ENCODE peak calls at places on chromosomes 3 and 15, in seven cellular contexts. A, Y, N, W, S, I and M are unnamed samples. For H3K27me3 and H3K4me1, the result is how much of the 10 kb centered on the place peaks cover.

GRCh38 chr15:79811406-79812405 is 85.1 kb downstream of the MTHFS start:
- DNase-seq in Y (peak), N (peak), A (no peak), S (no peak), I (peak), W (peak), M (peak)

GRCh38 chr15:65101418-65101890 is 13.5 kb downstream of the UBAP1L start:
- DNase-seq in Y (peak), N (peak), W (peak), S (peak), I (peak), A (peak), M (peak)

GRCh38 chr3:11434017-11434526 is 161.9 kb downstream of the ATG7 start:
- DNase-seq in W (peak), Y (peak), I (peak), N (peak), S (peak), A (peak), M (no peak)

GRCh38 chr15:70318594-70318993 is 220.9 kb upstream of the TLE3 start:
- DNase-seq in A (no peak), I (no peak), W (no peak), Y (no peak), N (no peak), S (peak), M (no peak)

GRCh38 chr15:57551717-57552677 is 39.7 kb upstream of the MYZAP start:
- DNase-seq in Y (peak), A (no peak), W (peak), N (no peak), I (no peak), S (no peak), M (no peak)

GRCh38 chr3:154430014-154430413 is at the start of gene GPR149:
- DNase-seq in W (no peak), N (no peak), I (no peak), A (no peak), S (no peak), Y (peak), M (no peak)

GRCh38 chr3:178677961-178678360 is 141.7 kb downstream of the KCNMB2 start:
- DNase-seq in Y (no peak), S (no peak), N (no peak), I (no peak), A (no peak), W (no peak), M (no peak)

GRCh38 chr3:119809249-119810017 is 27.5 kb downstream of the NR1I2 start:
- DNase-seq in A (no peak), Y (peak), S (no peak), I (no peak), W (no peak), N (no peak), M (peak)

GRCh38 chr3:109903100-109903499 is 565.8 kb upstream of the DPPA4 start:
- DNase-seq in Y (no peak), I (no peak), W (no peak), S (no peak), N (no peak), A (no peak), M (no peak)

GRCh38 chr3:161171639-161172552 is 49.2 kb upstream of the NMD3 start:
- DNase-seq in W (no peak), Y (peak), S (no peak), N (no peak), A (no peak), I (peak), M (no peak)

GRCh38 chr3:178097576-178097975 is 438.7 kb upstream of the KCNMB2 start:
- DNase-seq in Y (no peak), A (no peak), S (peak), I (peak), W (peak), N (no peak), M (no peak)

DNA sequence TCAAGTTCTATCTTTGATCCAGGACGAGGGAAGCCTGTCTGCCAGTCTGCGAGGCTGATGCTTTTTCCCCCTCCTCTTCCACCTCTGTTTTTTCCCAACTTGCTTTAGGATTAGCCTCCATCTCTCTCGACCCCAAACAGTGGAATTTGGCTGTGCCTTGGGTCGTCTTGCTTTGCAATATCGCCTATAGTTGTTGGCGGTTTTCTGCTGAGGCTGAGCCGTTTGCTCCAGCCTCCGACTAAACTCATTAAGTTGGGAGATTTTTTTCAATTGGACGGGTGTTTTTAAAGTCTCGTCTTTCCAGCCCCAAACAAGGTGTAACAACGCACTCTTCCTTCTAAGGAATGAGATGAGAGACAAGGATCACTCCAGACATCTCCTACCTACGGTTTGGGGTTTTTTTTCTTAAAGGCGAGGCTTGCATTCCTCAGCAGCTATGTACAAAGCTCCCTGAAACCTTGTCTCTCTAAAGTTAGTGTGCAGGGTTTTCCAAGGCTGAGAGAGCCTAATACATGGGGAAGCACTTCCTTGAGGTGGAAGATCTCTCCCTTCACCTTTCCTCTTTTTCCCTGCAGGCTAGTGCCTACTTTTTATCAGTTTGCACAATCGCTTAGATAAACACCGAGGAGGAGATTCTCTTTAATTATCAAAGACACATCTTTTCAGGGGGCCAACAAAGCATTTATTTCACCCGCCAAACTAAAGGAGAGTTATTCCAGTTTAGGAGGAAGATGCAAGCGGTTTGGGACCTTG is 4.7 kb upstream of the NR2F2 start:
- DNase-seq in I (no peak), N (no peak), Y (no peak), A (no peak), W (peak), S (no peak), M (no peak)
- H3K27me3 ChIP-seq in I (under half), N (under half), Y (under half), A (under half), W (under half), S (under half), M (under half)

GRCh38 chr3:66998899-66999235 is 760 bp downstream of the KBTBD8 start:
- DNase-seq in A (no peak), N (no peak), I (no peak), W (no peak), Y (no peak), S (no peak), M (no peak)

GRCh38 chr3:67001086-67001861 is 3.2 kb downstream of the KBTBD8 start:
- DNase-seq in N (no peak), Y (no peak), I (no peak), S (no peak), A (no peak), W (no peak), M (no peak)

GRCh38 chr3:67000006-67000405 is 1.9 kb downstream of the KBTBD8 start:
- DNase-seq in Y (no peak), W (peak), A (no peak), N (no peak), I (no peak), S (no peak), M (no peak)

GRCh38 chr3:66997560-66998074 is 490 bp upstream of the KBTBD8 start:
- DNase-seq in W (peak), S (peak), N (no peak), I (no peak), A (no peak), Y (peak), M (no peak)

GRCh38 chr3:66998075-66998898 is at the start of gene KBTBD8:
- DNase-seq in W (peak), Y (peak), S (peak), I (peak), A (peak), N (peak), M (peak)
- TF ChIP-seq POLR2A in W (peak), Y (no peak), S (peak), I (peak), A (peak), N (peak), M (peak)

GRCh38 chr3:152540120-152540519 is 271.4 kb downstream of the MBNL1 start:
- DNase-seq in S (no peak), N (no peak), W (no peak), I (no peak), Y (no peak), A (no peak), M (no peak)
- H3K4me1 ChIP-seq in S (under half), N (under half), W (under half), I (under half), Y (under half), A (under half), M (under half)

GRCh38 chr3:10317961-10318350 is 3.0 kb downstream of the SEC13 start:
- DNase-seq in A (no peak), Y (no peak), N (no peak), S (no peak), I (no peak), W (no peak), M (no peak)
- H3K27me3 ChIP-seq in A (under half), Y (under half), N (under half), S (under half), I (under half), W (under half), M (under half)

GRCh38 chr3:130111185-130111864 is 29.7 kb downstream of the ALG1L2 start:
- DNase-seq in A (peak), N (peak), I (peak), S (peak), W (peak), Y (peak), M (peak)
- TF ChIP-seq POLR2A in A (no peak), N (no peak), I (no peak), S (peak), W (no peak), Y (no peak), M (no peak)

GRCh38 chr3:189834462-189834861 is 203.3 kb downstream of the TP63 start:
- DNase-seq in Y (no peak), A (no peak), W (no peak), N (no peak), S (no peak), I (no peak), M (no peak)

GRCh38 chr3:189836795-189837194 is 205.6 kb downstream of the TP63 start:
- DNase-seq in S (no peak), W (no peak), I (no peak), Y (no peak), A (no peak), N (no peak), M (no peak)

GRCh38 chr3:189830401-189830800 is 199.2 kb downstream of the TP63 start:
- DNase-seq in W (no peak), S (no peak), Y (no peak), N (no peak), I (no peak), A (no peak), M (no peak)

GRCh38 chr3:189833996-189834395 is 202.8 kb downstream of the TP63 start:
- DNase-seq in Y (no peak), N (no peak), W (no peak), I (no peak), S (no peak), A (no peak), M (no peak)

GRCh38 chr3:189833266-189833665 is 202.1 kb downstream of the TP63 start:
- DNase-seq in N (no peak), W (no peak), A (no peak), S (no peak), Y (no peak), I (no peak), M (no peak)
- H3K4me1 ChIP-seq in N (under half), W (under half), A (under half), S (under half), Y (under half), I (under half), M (under half)

DNA sequence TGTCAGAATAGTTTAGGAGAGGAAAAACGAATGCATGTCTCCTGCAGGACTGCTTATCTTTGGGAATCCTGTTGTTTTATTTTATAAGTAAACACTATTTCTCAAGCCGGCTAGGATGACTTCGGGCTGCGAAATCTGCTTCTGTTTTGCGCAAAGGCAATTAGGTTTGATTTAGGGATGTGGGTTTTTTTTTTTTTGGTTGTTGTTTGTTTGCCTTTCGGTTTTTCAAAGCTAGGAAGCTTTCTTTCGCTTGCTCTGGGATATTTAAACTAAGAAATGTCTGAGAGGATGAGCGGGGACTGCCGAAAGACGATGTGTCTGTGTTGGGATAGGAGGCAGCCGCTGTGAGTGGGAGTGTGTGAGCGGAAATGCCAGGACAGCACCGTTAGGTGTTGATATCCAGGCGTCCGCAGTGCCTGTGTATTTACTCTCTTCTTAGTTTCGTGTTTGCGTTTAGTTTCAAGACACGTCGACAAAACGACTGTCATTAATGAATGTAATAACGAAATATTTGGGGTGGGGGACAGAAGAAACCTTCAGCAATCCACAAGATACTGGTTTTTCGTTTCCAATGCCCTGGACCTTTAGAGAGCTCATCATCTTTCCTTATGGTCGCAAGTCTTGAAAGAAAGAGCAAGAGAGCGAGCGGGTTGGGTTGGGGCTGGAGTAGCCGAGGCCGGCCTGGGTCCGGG is 620 bp downstream of the ISL2 start:
- DNase-seq in S (no peak), I (no peak), N (no peak), Y (no peak), A (no peak), W (peak), M (no peak)
- H3K27me3 ChIP-seq in S (half or more), I (half or more), N (half or more), Y (half or more), A (half or more), W (under half), M (under half)

DNA sequence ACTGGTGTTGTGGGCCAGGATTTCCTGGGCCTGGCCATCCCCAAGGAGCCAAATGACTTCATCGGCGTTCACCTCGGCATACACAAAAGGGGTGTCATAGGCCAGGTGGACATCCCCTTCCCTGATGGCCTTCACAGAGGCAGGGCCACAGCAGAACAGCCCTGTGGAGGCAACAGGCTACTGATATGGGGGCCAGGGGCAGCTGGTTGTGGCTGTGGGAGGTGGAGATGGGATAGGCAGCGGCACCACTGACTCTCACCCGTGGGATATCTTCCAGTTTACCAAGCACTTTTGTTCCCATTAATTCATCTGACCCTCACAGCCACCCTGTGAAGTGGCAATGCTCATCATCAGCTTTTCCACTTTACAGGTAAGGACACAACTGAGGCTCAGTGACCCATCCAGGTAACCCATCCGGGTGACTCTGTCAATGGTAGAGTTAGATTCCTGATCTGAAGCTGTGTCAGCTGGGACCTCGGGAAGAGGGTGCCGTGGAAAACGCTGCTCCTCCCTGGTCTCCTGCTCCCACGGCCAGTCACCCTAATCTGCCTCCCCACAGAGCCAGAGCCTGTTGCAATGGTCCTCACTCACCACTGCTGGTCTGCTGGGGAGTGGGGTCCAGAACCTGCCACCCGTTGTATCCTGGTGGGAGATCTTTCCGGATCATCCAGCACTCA is 15.3 kb upstream of the TGM5 start:
- DNase-seq in A (no peak), Y (no peak), W (no peak), N (no peak), I (no peak), S (no peak), M (no peak)
- TF ChIP-seq POLR2A in A (no peak), Y (no peak), W (no peak), N (no peak), I (no peak), S (no peak), M (no peak)

GRCh38 chr3:171201825-171202224 is 175.3 kb upstream of the SLC2A2 start:
- DNase-seq in N (no peak), I (no peak), W (no peak), Y (no peak), A (no peak), S (no peak), M (no peak)
- H3K4me1 ChIP-seq in N (under half), I (under half), W (under half), Y (under half), A (under half), S (under half), M (under half)

GRCh38 chr15:41504751-41505492 is 8.7 kb downstream of the LTK start:
- DNase-seq in I (no peak), S (no peak), A (no peak), W (no peak), Y (no peak), N (no peak), M (no peak)
- H3K27me3 ChIP-seq in I (under half), S (under half), A (half or more), W (under half), Y (under half), N (under half), M (under half)